ENCODE peak calls at places on chromosomes 11 and 22, in four cellular contexts. One of them, this sample, is unnamed.
A peak's percentile ranks its signal among the peaks of the same experiment; 100 is the strongest.

GRCh38 chr11:129346916-129347315 is 28.7 kb upstream of the BARX2 start:
- DNase-seq in IMR-90: no peak
- DNase-seq in H1: no peak
- DNase-seq in mesendoderm: no peak
- DNase-seq in this sample: no peak

GRCh38 chr11:121721961-121722360 is 269.2 kb upstream of the SORL1-AS1 start:
- DNase-seq in mesendoderm: no peak
- DNase-seq in H1: no peak
- DNase-seq in IMR-90: no peak
- DNase-seq in this sample: no peak

GRCh38 chr22:49638788-49639187 is 188.9 kb downstream of the BRD1 start:
- DNase-seq in IMR-90: no peak
- DNase-seq in H1: no peak
- DNase-seq in mesendoderm: no peak
- DNase-seq in this sample: no peak

GRCh38 chr11:61817471-61818202 is 834 bp upstream of the FADS1 start:
- DNase-seq in mesendoderm: peak; percentile 53
- DNase-seq in IMR-90: no peak
- DNase-seq in H1: no peak
- DNase-seq in this sample: no peak

GRCh38 chr11:67252831-67253239 is 13.4 kb upstream of the GRK2 start:
- DNase-seq in IMR-90: peak; percentile 36
- DNase-seq in H1: no peak
- DNase-seq in mesendoderm: peak; percentile 79
- DNase-seq in this sample: no peak

GRCh38 chr11:130389315-130389935 is 39.0 kb downstream of the ADAMTS8 start:
- DNase-seq in mesendoderm: no peak
- DNase-seq in IMR-90: no peak
- DNase-seq in H1: no peak
- DNase-seq in this sample: no peak

GRCh38 chr11:29261831-29262230 is 755.0 kb downstream of the KCNA4 start:
- DNase-seq in IMR-90: peak; percentile 8
- DNase-seq in H1: no peak
- DNase-seq in mesendoderm: no peak
- DNase-seq in this sample: no peak

GRCh38 chr11:77813256-77813655 is 7.3 kb downstream of the RSF1 start:
- DNase-seq in IMR-90: peak; percentile 65
- DNase-seq in mesendoderm: no peak
- DNase-seq in H1: no peak
- DNase-seq in this sample: no peak

GRCh38 chr11:7545611-7546010 is 31.8 kb downstream of the PPFIBP2 start:
- DNase-seq in H1: no peak
- DNase-seq in IMR-90: no peak
- DNase-seq in mesendoderm: no peak
- DNase-seq in this sample: no peak

GRCh38 chr11:27025957-27026356 is 14.7 kb upstream of the BBOX1 start:
- DNase-seq in IMR-90: no peak
- DNase-seq in H1: no peak
- DNase-seq in mesendoderm: no peak
- DNase-seq in this sample: no peak

GRCh38 chr11:10107522-10107921 is 186.5 kb downstream of the SBF2 start:
- DNase-seq in IMR-90: no peak
- DNase-seq in mesendoderm: no peak
- DNase-seq in H1: no peak
- DNase-seq in this sample: no peak

GRCh38 chr11:32435152-32435480 is 223 bp downstream of the WT1 start:
- DNase-seq in mesendoderm: no peak
- DNase-seq in IMR-90: no peak
- DNase-seq in H1: no peak
- DNase-seq in this sample: no peak

GRCh38 chr11:118915941-118916841 is 9.5 kb downstream of the BCL9L start:
- DNase-seq in IMR-90: no peak
- DNase-seq in H1: no peak
- DNase-seq in mesendoderm: no peak
- DNase-seq in this sample: no peak

GRCh38 chr11:58330861-58331260 is 28.0 kb downstream of the OR5B17 start:
- DNase-seq in H1: no peak
- DNase-seq in mesendoderm: no peak
- DNase-seq in IMR-90: peak; percentile 80
- DNase-seq in this sample: no peak

DNA sequence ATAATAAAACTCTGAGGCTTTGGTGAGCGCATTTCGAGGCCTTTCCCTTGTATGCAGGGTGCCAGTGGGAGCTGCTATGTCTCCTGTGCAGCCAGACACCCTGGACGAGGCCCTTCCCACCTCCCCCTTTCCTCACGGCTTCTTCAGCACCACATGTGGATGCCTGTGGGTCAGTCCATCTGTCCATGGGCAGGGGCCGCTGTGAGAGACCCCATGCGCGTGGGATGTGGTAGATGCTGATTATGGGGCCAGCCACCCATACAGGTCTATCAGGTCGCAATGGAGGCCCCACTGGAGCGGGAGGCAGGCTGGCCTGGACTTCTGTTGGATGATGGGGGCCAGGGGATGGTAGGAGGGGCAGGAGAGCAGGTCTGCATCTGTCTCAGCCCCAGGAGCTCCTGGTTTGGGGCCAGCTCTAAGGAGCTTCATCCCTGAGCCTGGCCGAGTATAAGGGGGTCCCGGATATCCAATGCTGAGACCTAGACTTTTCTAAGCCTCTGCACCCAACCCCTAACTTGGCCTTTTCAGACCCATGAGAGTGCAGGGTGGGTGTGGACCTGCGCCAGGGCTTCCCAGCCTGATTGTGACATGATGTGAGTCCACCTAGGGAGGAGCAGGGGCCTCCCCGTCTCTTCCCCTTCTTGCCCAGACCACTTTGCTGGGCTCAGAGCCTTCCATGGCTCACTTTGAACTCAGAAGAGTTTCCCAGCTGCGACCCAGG is 14.0 kb upstream of the DGCR8 start:
- DNase-seq in IMR-90: no peak
- DNase-seq in H1: no peak
- DNase-seq in mesendoderm: no peak
- DNase-seq in this sample: no peak
- H3K56ac ChIP-seq in IMR-90: no peak overlapping the region
- H3K56ac ChIP-seq in H1: no peak overlapping the region
- H3K56ac ChIP-seq in mesendoderm: no peak overlapping the region
- H3K56ac ChIP-seq in this sample: no peak overlapping the region

GRCh38 chr11:72036687-72037086 is 38.0 kb downstream of the IL18BP start:
- DNase-seq in IMR-90: no peak
- DNase-seq in H1: no peak
- DNase-seq in mesendoderm: no peak
- DNase-seq in this sample: no peak
- H3K56ac ChIP-seq in IMR-90: no peak overlapping the region
- H3K56ac ChIP-seq in H1: no peak overlapping the region
- H3K56ac ChIP-seq in mesendoderm: no peak overlapping the region
- H3K56ac ChIP-seq in this sample: no peak overlapping the region

DNA sequence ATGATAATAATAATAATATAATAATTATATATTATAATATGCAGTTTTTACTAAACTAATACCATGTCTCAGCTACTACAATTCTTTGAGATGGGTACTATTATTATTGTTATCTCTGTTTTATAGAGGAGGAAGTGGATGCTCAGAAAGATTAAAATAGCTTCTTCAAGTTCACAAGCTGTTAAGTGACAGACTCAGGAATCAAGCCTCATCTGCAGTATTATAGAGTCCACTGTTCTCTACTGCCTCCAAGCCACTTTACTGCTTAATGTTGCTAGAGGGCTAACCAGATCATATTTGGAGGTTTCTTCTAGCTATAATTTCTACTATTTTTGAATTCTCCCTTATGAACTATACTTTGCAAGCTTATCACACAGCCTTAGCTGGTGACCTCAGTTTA is 62.7 kb downstream of the CSTPP1 start:
- DNase-seq in H1: no peak
- DNase-seq in mesendoderm: no peak
- DNase-seq in IMR-90: no peak
- DNase-seq in this sample: no peak
- H3K56ac ChIP-seq in H1: no peak overlapping the region
- H3K56ac ChIP-seq in mesendoderm: no peak overlapping the region
- H3K56ac ChIP-seq in IMR-90: no peak overlapping the region
- H3K56ac ChIP-seq in this sample: no peak overlapping the region

DNA sequence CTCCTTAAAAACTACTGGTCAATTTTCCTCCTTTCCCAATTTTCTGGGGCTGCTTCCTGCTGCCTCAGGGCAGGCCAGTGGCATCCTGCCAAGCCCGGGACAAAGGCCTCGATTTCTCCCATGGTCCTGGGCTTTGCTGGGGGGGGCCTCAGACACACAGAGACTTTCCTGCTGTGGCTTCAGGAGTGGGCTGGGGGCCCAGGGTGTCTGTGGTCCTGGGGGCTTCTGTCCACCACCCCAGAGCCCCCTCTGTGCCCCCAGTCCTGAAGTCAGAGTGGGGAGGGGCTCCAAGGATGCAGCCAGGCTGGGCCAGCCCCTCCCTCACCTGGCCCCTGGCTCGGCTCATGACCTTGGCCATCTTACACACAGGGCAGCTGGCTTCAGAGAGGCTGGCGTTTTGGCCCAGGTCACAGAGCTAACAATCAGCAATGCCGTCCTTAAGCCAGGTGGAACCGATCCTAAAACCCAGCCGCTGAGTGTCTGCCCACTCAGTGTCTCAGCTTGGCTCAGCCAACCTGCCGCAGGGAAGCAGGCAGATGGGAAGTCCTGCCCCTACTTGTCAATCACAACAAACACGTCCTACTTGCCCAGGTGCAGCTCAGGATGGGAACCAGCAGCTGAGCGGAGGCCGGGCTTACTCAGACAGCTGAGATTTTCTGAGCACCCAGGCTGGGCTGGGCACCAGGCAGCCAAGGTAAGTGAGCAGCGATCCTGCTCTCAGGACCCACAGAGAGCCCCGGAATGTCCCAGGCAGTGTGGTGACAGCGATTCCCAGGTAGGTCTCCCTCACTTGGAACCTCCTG is 34.6 kb downstream of the OSBPL5 start:
- DNase-seq in mesendoderm: no peak
- DNase-seq in IMR-90: no peak
- DNase-seq in H1: no peak
- DNase-seq in this sample: no peak
- H3K56ac ChIP-seq in mesendoderm: no peak overlapping the region
- H3K56ac ChIP-seq in IMR-90: no peak overlapping the region
- H3K56ac ChIP-seq in H1: no peak overlapping the region
- H3K56ac ChIP-seq in this sample: no peak overlapping the region

GRCh38 chr11:83175815-83176214 is 17.7 kb upstream of the ANKRD42 start:
- DNase-seq in mesendoderm: no peak
- DNase-seq in IMR-90: no peak
- DNase-seq in H1: no peak
- DNase-seq in this sample: no peak

GRCh38 chr11:83174008-83174407 is 17.1 kb downstream of the PCF11 start:
- DNase-seq in mesendoderm: no peak
- DNase-seq in IMR-90: no peak
- DNase-seq in H1: no peak
- DNase-seq in this sample: no peak

GRCh38 chr11:83168756-83169155 is 11.8 kb downstream of the PCF11 start:
- DNase-seq in H1: no peak
- DNase-seq in IMR-90: no peak
- DNase-seq in mesendoderm: no peak
- DNase-seq in this sample: no peak

GRCh38 chr11:83172551-83172950 is 15.6 kb downstream of the PCF11 start:
- DNase-seq in H1: no peak
- DNase-seq in mesendoderm: no peak
- DNase-seq in IMR-90: no peak
- DNase-seq in this sample: no peak
- H3K56ac ChIP-seq in H1: no peak overlapping the region
- H3K56ac ChIP-seq in mesendoderm: no peak overlapping the region
- H3K56ac ChIP-seq in IMR-90: no peak overlapping the region
- H3K56ac ChIP-seq in this sample: no peak overlapping the region

DNA sequence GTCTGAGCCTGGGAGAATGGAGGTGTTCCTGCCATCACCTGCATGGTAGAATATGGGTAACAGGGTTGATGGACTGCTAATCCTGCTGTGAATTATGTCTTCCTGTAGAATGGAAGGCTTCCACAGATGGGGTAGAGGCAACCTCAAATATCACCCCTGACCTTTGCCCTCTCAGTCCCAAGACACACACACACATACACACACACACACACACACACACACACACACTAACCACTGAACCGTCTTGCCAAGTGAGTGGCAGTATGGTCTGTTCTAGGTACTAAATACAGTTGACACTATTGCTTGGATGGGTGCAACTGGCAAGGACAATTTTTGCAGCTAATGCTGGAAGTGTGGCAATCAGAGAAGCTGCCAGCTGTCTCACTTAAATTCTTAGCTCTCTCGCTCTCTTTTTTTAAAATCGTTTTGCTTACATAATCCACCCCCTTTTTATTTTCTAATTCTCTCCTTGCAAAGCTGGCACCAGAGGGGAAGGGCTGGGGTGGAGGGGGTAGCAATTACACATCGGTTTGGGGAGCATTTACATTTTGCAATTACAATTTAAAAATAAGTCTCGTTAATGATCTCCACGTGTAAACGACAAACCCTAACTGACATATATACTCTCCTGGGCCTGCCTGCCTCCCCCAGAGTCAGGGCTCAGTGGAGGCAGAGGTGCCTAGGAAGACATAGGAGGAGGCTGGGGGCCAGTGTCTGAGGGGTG is 162.5 kb downstream of the FEZ1 start:
- DNase-seq in IMR-90: no peak
- DNase-seq in mesendoderm: no peak
- DNase-seq in H1: no peak
- DNase-seq in this sample: no peak
- H3K56ac ChIP-seq in IMR-90: no peak overlapping the region
- H3K56ac ChIP-seq in mesendoderm: no peak overlapping the region
- H3K56ac ChIP-seq in H1: no peak overlapping the region
- H3K56ac ChIP-seq in this sample: no peak overlapping the region

GRCh38 chr22:25961699-25962098 is 207.6 kb upstream of the SEZ6L start:
- DNase-seq in H1: no peak
- DNase-seq in mesendoderm: no peak
- DNase-seq in IMR-90: no peak
- DNase-seq in this sample: no peak

GRCh38 chr22:25965331-25965730 is 203.9 kb upstream of the SEZ6L start:
- DNase-seq in IMR-90: no peak
- DNase-seq in H1: no peak
- DNase-seq in mesendoderm: no peak
- DNase-seq in this sample: no peak

GRCh38 chr22:25966448-25966913 is 202.8 kb upstream of the SEZ6L start:
- DNase-seq in H1: no peak
- DNase-seq in mesendoderm: peak; percentile 81
- DNase-seq in IMR-90: no peak
- DNase-seq in this sample: no peak

GRCh38 chr22:25960375-25960774 is 208.9 kb upstream of the SEZ6L start:
- DNase-seq in mesendoderm: peak; percentile 45
- DNase-seq in H1: no peak
- DNase-seq in IMR-90: no peak
- DNase-seq in this sample: peak; percentile 46

DNA sequence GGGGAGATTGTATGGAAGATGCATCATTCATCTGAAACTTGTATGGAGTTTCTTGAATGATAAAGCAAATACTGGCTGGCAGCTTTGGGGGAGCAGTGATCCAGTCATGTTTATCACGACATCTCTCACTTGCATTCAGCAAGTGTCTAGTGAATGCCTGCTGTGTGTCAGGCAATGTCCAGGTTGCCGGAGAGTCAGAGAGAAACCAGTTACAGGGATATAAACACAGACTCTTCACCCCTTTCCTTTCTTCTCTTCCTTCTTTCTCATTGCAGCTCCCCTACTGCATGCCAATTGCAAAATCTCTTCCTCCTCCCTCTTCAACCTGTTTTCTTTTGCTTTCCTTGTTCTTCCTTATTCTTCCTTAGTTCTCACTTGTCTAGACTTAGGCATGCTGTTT is 206.6 kb upstream of the SEZ6L start:
- DNase-seq in mesendoderm: no peak
- DNase-seq in IMR-90: no peak
- DNase-seq in H1: no peak
- DNase-seq in this sample: no peak
- H3K56ac ChIP-seq in mesendoderm: no peak overlapping the region
- H3K56ac ChIP-seq in IMR-90: no peak overlapping the region
- H3K56ac ChIP-seq in H1: no peak overlapping the region
- H3K56ac ChIP-seq in this sample: no peak overlapping the region

This sample was measured in H9.